ENCODE peak calls at places on chromosomes 3 and 15, in seven cellular contexts. I, P, K, V, Z, A and M are unnamed samples.

GRCh38 chr3:111819912-111820311 is 39.2 kb upstream of the PHLDB2 start:
- DNase-seq in P (no peak), A (no peak), V (no peak), I (no peak), Z (no peak), K (no peak), M (no peak)

GRCh38 chr15:94387854-94388441 is 156.6 kb downstream of the MCTP2 start:
- DNase-seq in A (no peak), K (no peak), P (no peak), Z (peak), I (no peak), V (no peak), M (peak)

GRCh38 chr15:92294759-92295158 is 98.9 kb upstream of the ST8SIA2 start:
- DNase-seq in Z (no peak), K (no peak), V (no peak), P (no peak), A (no peak), I (no peak), M (no peak)

GRCh38 chr3:57110214-57110613 is 49.8 kb downstream of the SPATA12 start:
- DNase-seq in I (no peak), V (no peak), Z (no peak), K (no peak), A (no peak), P (peak), M (no peak)

GRCh38 chr3:177973241-177973840 is 562.9 kb upstream of the KCNMB2 start:
- DNase-seq in P (no peak), Z (peak), K (no peak), V (no peak), I (peak), A (peak), M (no peak)

GRCh38 chr3:13549513-13550256 is 760 bp downstream of the FBLN2 start:
- DNase-seq in I (no peak), V (no peak), A (no peak), K (no peak), Z (no peak), P (no peak), M (no peak)

GRCh38 chr15:85137507-85138175 is 156.0 kb downstream of the PDE8A start:
- DNase-seq in Z (peak), V (no peak), P (no peak), I (peak), A (no peak), K (no peak), M (peak)

GRCh38 chr3:196620228-196620627 is 19.3 kb upstream of the NRROS start:
- DNase-seq in A (peak), Z (no peak), I (no peak), V (no peak), K (no peak), P (peak), M (peak)

GRCh38 chr3:13213911-13214846 is 140.9 kb upstream of the IQSEC1 start:
- DNase-seq in K (no peak), I (no peak), A (no peak), Z (no peak), P (no peak), V (no peak), M (no peak)

GRCh38 chr15:64596701-64597468 is 136.5 kb downstream of the ZNF609 start:
- DNase-seq in V (no peak), I (peak), K (peak), Z (peak), P (peak), A (no peak), M (peak)

GRCh38 chr3:129346690-129347440 is 68.2 kb downstream of the HMCES start:
- DNase-seq in I (no peak), P (no peak), A (peak), K (no peak), Z (no peak), V (no peak), M (no peak)

GRCh38 chr3:128584412-128585020 is 66.1 kb downstream of the RPN1 start:
- DNase-seq in A (peak), K (peak), Z (peak), P (peak), I (peak), V (peak), M (peak)

GRCh38 chr3:50890688-50891344 is 216.1 kb downstream of the DOCK3 start:
- DNase-seq in V (no peak), I (no peak), P (no peak), A (no peak), Z (peak), K (no peak), M (no peak)

GRCh38 chr15:29090617-29091466 is 178.8 kb downstream of the NSMCE3 start:
- DNase-seq in I (peak), K (peak), P (no peak), V (peak), Z (peak), A (peak), M (peak)

GRCh38 chr15:68618339-68619302 is 39.8 kb downstream of the CORO2B start:
- DNase-seq in A (peak), V (no peak), I (peak), K (no peak), P (no peak), Z (peak), M (peak)

GRCh38 chr15:35595656-35596055 is 49.7 kb upstream of the DPH6 start:
- DNase-seq in P (no peak), K (no peak), I (no peak), V (no peak), Z (no peak), A (peak), M (peak)

GRCh38 chr15:74203914-74204431 is 1.4 kb upstream of the STRA6 start:
- DNase-seq in P (no peak), A (no peak), K (peak), I (peak), V (no peak), Z (peak), M (peak)

GRCh38 chr15:38648116-38648843 is 83.7 kb upstream of the RASGRP1 start:
- DNase-seq in K (no peak), Z (no peak), I (peak), P (no peak), V (no peak), A (no peak), M (no peak)

GRCh38 chr3:71708478-71709098 is 16.6 kb downstream of the EIF4E3 start:
- DNase-seq in Z (no peak), A (no peak), V (no peak), I (no peak), P (no peak), K (no peak), M (no peak)

GRCh38 chr3:127629462-127630403 is 748 bp downstream of the PODXL2 start:
- DNase-seq in I (no peak), Z (no peak), P (no peak), K (no peak), V (no peak), A (no peak), M (no peak)

GRCh38 chr3:151327571-151328198 is 1.7 kb downstream of the P2RY13 start:
- DNase-seq in K (no peak), V (no peak), A (peak), I (peak), P (no peak), Z (no peak), M (peak)

GRCh38 chr3:56962200-56962599 is 98.3 kb upstream of the SPATA12 start:
- DNase-seq in I (no peak), P (no peak), A (no peak), V (no peak), K (no peak), Z (no peak), M (no peak)

DNA sequence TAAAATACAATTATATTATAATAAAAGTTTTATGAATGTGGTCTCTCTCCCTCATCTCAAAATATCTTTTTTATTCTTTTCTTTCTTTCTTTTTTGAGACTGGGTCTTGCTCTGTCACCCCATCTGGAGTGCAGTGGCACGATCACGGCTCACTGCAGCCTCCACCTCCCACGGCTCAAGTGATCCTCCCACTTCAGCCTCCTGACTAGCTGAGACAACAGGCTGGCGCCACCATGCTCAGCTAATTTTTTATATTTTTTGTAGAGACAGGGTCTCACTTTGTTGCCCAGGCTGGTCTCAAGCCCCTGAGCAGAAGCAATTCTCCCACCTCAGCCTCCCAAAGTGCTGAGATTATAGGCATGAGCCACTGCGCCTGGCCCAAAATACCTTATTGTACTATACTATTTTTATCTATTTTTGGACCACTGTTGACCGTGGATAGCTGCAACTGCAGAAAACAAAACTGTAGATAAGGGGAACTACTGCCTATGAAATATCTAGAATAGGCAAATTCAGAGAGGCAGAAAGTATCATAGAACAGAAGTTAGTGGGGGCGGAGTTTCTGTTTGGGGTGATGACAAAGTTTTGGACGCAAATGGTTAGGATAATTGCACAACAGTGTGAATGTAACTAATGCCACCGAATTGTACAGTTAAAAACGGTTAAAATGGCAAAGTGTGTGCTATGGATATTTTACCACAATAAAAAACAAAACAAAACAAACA is 66.6 kb downstream of the SLC12A8 start:
- DNase-seq in P (no peak), V (no peak), K (no peak), I (no peak), A (no peak), Z (no peak), M (no peak)
- H3K4me2 ChIP-seq in P (no peak), V (no peak), K (no peak), I (no peak), A (no peak), Z (no peak), M (no peak)

DNA sequence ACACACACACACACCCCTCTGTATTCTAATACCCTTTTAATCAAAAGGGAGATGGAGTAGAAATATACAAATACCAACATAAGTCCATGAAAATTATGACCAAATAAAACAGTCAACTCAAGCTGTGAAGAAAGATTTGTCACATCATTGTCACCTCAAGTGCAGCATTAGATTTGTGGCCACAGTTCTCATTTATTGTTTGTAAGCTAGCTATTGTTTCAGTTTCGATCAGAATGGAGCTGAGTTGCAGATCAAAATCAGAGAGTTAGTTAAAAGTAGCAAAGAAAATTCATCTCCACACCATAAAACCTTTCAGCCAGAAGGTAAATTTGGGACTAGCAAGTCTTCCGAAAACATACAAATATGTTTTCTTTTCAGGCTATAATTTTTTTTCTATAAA is 267.7 kb upstream of the LMCD1 start:
- DNase-seq in V (no peak), A (no peak), I (no peak), K (no peak), P (no peak), Z (no peak), M (no peak)
- H3K18ac ChIP-seq in V (no peak), A (no peak), I (no peak), K (no peak), P (no peak), Z (no peak), M (no peak)

DNA sequence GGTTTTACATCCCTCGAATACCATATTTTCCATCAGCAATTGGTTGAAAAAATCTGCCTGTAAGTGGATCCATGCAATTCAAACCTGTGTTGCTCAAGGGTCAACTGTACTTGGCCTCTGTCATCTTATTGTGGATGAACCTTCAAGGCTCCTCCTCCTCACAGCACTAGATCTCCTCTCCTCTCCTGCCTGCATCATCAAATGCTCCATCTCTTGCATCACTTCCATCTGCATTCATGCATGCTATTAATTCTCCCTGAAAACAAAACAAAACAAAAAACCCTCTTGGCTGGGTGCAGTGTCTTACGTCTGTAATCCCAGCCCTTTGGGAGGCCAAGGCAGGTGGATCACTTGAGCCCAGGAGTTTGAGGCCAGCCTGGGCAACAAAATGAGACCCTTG is 10.1 kb downstream of the BCL2L10 start:
- DNase-seq in A (peak), Z (peak), P (no peak), I (peak), V (no peak), K (no peak), M (peak)
- H3K4me2 ChIP-seq in A (no peak), Z (no peak), P (no peak), I (no peak), V (no peak), K (no peak), M (no peak)

GRCh38 chr3:126083913-126084514 is at the start of gene SLC41A3:
- DNase-seq in K (peak), P (peak), I (peak), A (peak), Z (peak), V (peak), M (peak)
- H3K18ac ChIP-seq in K (peak), P (peak), I (no peak), A (peak), Z (peak), V (no peak), M (peak)

DNA sequence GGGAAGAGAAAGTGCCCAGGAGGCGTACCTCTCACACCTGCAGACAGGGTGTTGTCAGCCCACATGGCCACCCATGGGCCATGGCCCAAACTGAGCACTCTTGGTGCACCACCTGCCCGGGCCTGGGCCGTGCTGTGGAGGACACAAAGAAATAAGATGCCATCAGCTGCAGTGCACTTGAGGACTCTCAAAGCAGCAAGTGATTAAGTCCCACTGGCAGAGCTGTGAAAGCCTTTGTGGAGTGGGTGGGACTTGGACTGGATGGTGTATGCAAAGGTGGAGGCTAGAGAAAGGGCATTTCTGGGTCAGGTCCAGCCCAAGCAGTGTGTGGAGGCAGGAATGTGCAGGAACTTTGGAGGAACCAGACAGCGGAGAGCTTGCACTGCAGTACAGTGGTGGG is 122.3 kb downstream of the MEGF11 start:
- DNase-seq in K (no peak), Z (no peak), P (no peak), I (no peak), A (no peak), V (no peak), M (no peak)
- H3K4me2 ChIP-seq in K (no peak), Z (no peak), P (no peak), I (no peak), A (no peak), V (no peak), M (no peak)

GRCh38 chr3:38641461-38642110 is 7.9 kb downstream of the SCN5A start:
- DNase-seq in Z (no peak), A (no peak), I (no peak), V (no peak), P (no peak), K (peak), M (no peak)
- H3K18ac ChIP-seq in Z (no peak), A (no peak), I (no peak), V (no peak), P (peak), K (no peak), M (no peak)